ENCODE peak calls at places on chromosomes 5 and 9, in nine cellular contexts. One of them, this sample, is unnamed.

GRCh38 chr5:43338856-43339255 is 25.6 kb upstream of the HMGCS1 start:
- DNase-seq in T-helper 1 cell: no peak
- DNase-seq in nephron progenitor cell: no peak
- DNase-seq in fibroblast of gingiva: no peak
- DNase-seq in ureter: no peak
- DNase-seq in WTC11: no peak
- DNase-seq in T47D: no peak
- DNase-seq in prostate gland: no peak
- DNase-seq in activated T-cell treated with anti-CD3 and anti-CD28 coated beads, Interleukin-2, amount 50 U/mL, for 72 hours: no peak
- DNase-seq in this sample: no peak

GRCh38 chr9:445033-445432 is 230.4 kb downstream of the DOCK8 start:
- DNase-seq in T-helper 1 cell: no peak
- DNase-seq in nephron progenitor cell: no peak
- DNase-seq in fibroblast of gingiva: peak
- DNase-seq in ureter: no peak
- DNase-seq in WTC11: no peak
- DNase-seq in T47D: no peak
- DNase-seq in prostate gland: no peak
- DNase-seq in activated T-cell treated with anti-CD3 and anti-CD28 coated beads, Interleukin-2, amount 50 U/mL, for 72 hours: no peak
- DNase-seq in this sample: peak

GRCh38 chr5:166262395-166262794 is 2029.0 kb upstream of the WWC1 start:
- DNase-seq in T-helper 1 cell: no peak
- DNase-seq in nephron progenitor cell: no peak
- DNase-seq in fibroblast of gingiva: no peak
- DNase-seq in ureter: no peak
- DNase-seq in WTC11: no peak
- DNase-seq in T47D: no peak
- DNase-seq in prostate gland: no peak
- DNase-seq in activated T-cell treated with anti-CD3 and anti-CD28 coated beads, Interleukin-2, amount 50 U/mL, for 72 hours: no peak
- DNase-seq in this sample: no peak

GRCh38 chr5:1161832-1162229 is 39.6 kb upstream of the SLC6A19 start:
- DNase-seq in T-helper 1 cell: no peak
- DNase-seq in nephron progenitor cell: no peak
- DNase-seq in fibroblast of gingiva: no peak
- DNase-seq in ureter: peak
- DNase-seq in WTC11: no peak
- DNase-seq in T47D: no peak
- DNase-seq in prostate gland: peak
- DNase-seq in activated T-cell treated with anti-CD3 and anti-CD28 coated beads, Interleukin-2, amount 50 U/mL, for 72 hours: no peak
- DNase-seq in this sample: peak

GRCh38 chr5:51398875-51399635 is 15.8 kb downstream of the ISL1 start:
- DNase-seq in T-helper 1 cell: no peak
- DNase-seq in nephron progenitor cell: peak
- DNase-seq in fibroblast of gingiva: no peak
- DNase-seq in ureter: no peak
- DNase-seq in WTC11: peak
- DNase-seq in T47D: no peak
- DNase-seq in prostate gland: no peak
- DNase-seq in activated T-cell treated with anti-CD3 and anti-CD28 coated beads, Interleukin-2, amount 50 U/mL, for 72 hours: no peak
- DNase-seq in this sample: no peak

GRCh38 chr5:34685485-34686197 is 29.5 kb downstream of the RAI14 start:
- DNase-seq in T-helper 1 cell: no peak
- DNase-seq in nephron progenitor cell: no peak
- DNase-seq in fibroblast of gingiva: peak
- DNase-seq in ureter: no peak
- DNase-seq in WTC11: no peak
- DNase-seq in T47D: no peak
- DNase-seq in prostate gland: no peak
- DNase-seq in activated T-cell treated with anti-CD3 and anti-CD28 coated beads, Interleukin-2, amount 50 U/mL, for 72 hours: no peak
- DNase-seq in this sample: peak

GRCh38 chr5:76145945-76146344 is 62.8 kb downstream of the SV2C start:
- DNase-seq in T-helper 1 cell: no peak
- DNase-seq in nephron progenitor cell: no peak
- DNase-seq in fibroblast of gingiva: no peak
- DNase-seq in ureter: no peak
- DNase-seq in WTC11: peak
- DNase-seq in T47D: peak
- DNase-seq in prostate gland: no peak
- DNase-seq in activated T-cell treated with anti-CD3 and anti-CD28 coated beads, Interleukin-2, amount 50 U/mL, for 72 hours: peak
- DNase-seq in this sample: peak

GRCh38 chr5:160159991-160160826 is 41.0 kb upstream of the PWWP2A start:
- DNase-seq in T-helper 1 cell: no peak
- DNase-seq in nephron progenitor cell: no peak
- DNase-seq in fibroblast of gingiva: no peak
- DNase-seq in ureter: no peak
- DNase-seq in WTC11: peak
- DNase-seq in T47D: peak
- DNase-seq in prostate gland: no peak
- DNase-seq in activated T-cell treated with anti-CD3 and anti-CD28 coated beads, Interleukin-2, amount 50 U/mL, for 72 hours: no peak
- DNase-seq in this sample: no peak

GRCh38 chr9:91577540-91577939 is 153.9 kb upstream of the NFIL3 start:
- DNase-seq in T-helper 1 cell: no peak
- DNase-seq in nephron progenitor cell: peak
- DNase-seq in fibroblast of gingiva: no peak
- DNase-seq in ureter: no peak
- DNase-seq in WTC11: no peak
- DNase-seq in T47D: no peak
- DNase-seq in prostate gland: no peak
- DNase-seq in activated T-cell treated with anti-CD3 and anti-CD28 coated beads, Interleukin-2, amount 50 U/mL, for 72 hours: no peak
- DNase-seq in this sample: no peak